ENCODE peak calls at places on chromosome 10, in eight cellular contexts. Z, C, A, U, P, J, M and H are unnamed samples.

GRCh38 chr10:3803295-3803883 is 18.4 kb upstream of the KLF6 start:
- DNase-seq in J (peak), A (no peak), C (no peak), P (no peak), M (no peak), U (no peak), Z (no peak), H (peak)

GRCh38 chr10:3740157-3740871 is 44.7 kb downstream of the KLF6 start:
- DNase-seq in Z (no peak), A (no peak), P (no peak), J (peak), M (no peak), C (no peak), U (no peak), H (peak)

GRCh38 chr10:70837660-70838059 is 21.9 kb downstream of the SGPL1 start:
- DNase-seq in P (no peak), U (no peak), Z (no peak), C (no peak), A (no peak), J (no peak), M (no peak), H (no peak)

GRCh38 chr10:99619090-99619800 is 994 bp downstream of the SLC25A28 start:
- DNase-seq in Z (no peak), C (peak), J (peak), M (no peak), U (no peak), P (peak), A (no peak), H (no peak)

GRCh38 chr10:96299383-96299782 is 4.9 kb upstream of the DNTT start:
- DNase-seq in A (no peak), P (peak), J (no peak), C (no peak), Z (no peak), M (no peak), U (no peak), H (no peak)

GRCh38 chr10:93028881-93029280 is 31.7 kb upstream of the CYP26C1 start:
- DNase-seq in P (no peak), U (no peak), C (no peak), Z (no peak), A (no peak), M (no peak), J (peak), H (peak)

GRCh38 chr10:123795196-123795780 is 96.3 kb downstream of the CPXM2 start:
- DNase-seq in U (no peak), A (no peak), M (no peak), Z (no peak), C (no peak), J (no peak), P (no peak), H (no peak)

GRCh38 chr10:58414270-58415041 is 29.2 kb downstream of the TFAM start:
- DNase-seq in A (no peak), P (no peak), C (no peak), Z (peak), J (peak), U (no peak), M (no peak), H (peak)

GRCh38 chr10:100826661-100826982 is 81.2 kb downstream of the PAX2 start:
- DNase-seq in Z (no peak), A (no peak), P (no peak), M (no peak), U (no peak), C (no peak), J (no peak), H (no peak)

GRCh38 chr10:122487231-122487765 is 25.9 kb downstream of the HTRA1 start:
- DNase-seq in A (no peak), Z (no peak), M (no peak), J (no peak), U (no peak), P (no peak), C (no peak), H (no peak)

GRCh38 chr10:120979435-120980315 is 128.5 kb downstream of the WDR11 start:
- DNase-seq in J (peak), M (no peak), A (no peak), Z (peak), C (no peak), U (peak), P (no peak), H (no peak)

GRCh38 chr10:18583575-18584270 is 67.7 kb downstream of the NSUN6 start:
- DNase-seq in M (no peak), P (no peak), A (no peak), C (no peak), Z (no peak), J (no peak), U (no peak), H (peak)

GRCh38 chr10:97679594-97679993 is 7.4 kb downstream of the AVPI1 start:
- DNase-seq in P (no peak), U (no peak), A (no peak), Z (no peak), J (no peak), M (no peak), C (no peak), H (no peak)